ENCODE peak calls at places on chromosomes 3 and 15, in nine cellular contexts. One of them, this sample, is unnamed.
A peak's percentile ranks its signal among the peaks of the same experiment; 100 is the strongest.

GRCh38 chr3:52246728-52247454 is 1.3 kb downstream of the PPM1M start:
- DNase-seq in lung: no peak
- DNase-seq in left lung: peak; percentile 61
- DNase-seq in psoas muscle: peak; percentile 14
- DNase-seq in HFF-Myc: no peak
- DNase-seq in H7: peak; percentile 50
- DNase-seq in cardiac muscle cell: no peak
- DNase-seq in suprapubic skin: no peak
- DNase-seq in K562: no peak
- DNase-seq in this sample: no peak

GRCh38 chr15:61936528-61937195 is 123.6 kb downstream of the VPS13C start:
- DNase-seq in lung: no peak
- DNase-seq in left lung: no peak
- DNase-seq in psoas muscle: no peak
- DNase-seq in HFF-Myc: no peak
- DNase-seq in H7: no peak
- DNase-seq in cardiac muscle cell: no peak
- DNase-seq in suprapubic skin: no peak
- DNase-seq in K562: no peak
- DNase-seq in this sample: no peak

GRCh38 chr3:59970384-59970783 is 920.6 kb upstream of the CFAP20DC start:
- DNase-seq in lung: no peak
- DNase-seq in left lung: no peak
- DNase-seq in psoas muscle: no peak
- DNase-seq in HFF-Myc: no peak
- DNase-seq in H7: no peak
- DNase-seq in cardiac muscle cell: no peak
- DNase-seq in suprapubic skin: no peak
- DNase-seq in K562: no peak
- DNase-seq in this sample: no peak

GRCh38 chr3:62036726-62037125 is 336.6 kb downstream of the FEZF2 start:
- DNase-seq in lung: no peak
- DNase-seq in left lung: no peak
- DNase-seq in psoas muscle: no peak
- DNase-seq in HFF-Myc: no peak
- DNase-seq in H7: no peak
- DNase-seq in cardiac muscle cell: no peak
- DNase-seq in suprapubic skin: no peak
- DNase-seq in K562: no peak
- DNase-seq in this sample: no peak

GRCh38 chr15:85563328-85563727 is 182.9 kb downstream of the AKAP13 start:
- DNase-seq in lung: no peak
- DNase-seq in left lung: no peak
- DNase-seq in psoas muscle: no peak
- DNase-seq in HFF-Myc: no peak
- DNase-seq in H7: peak; percentile 46
- DNase-seq in cardiac muscle cell: peak; percentile 89
- DNase-seq in suprapubic skin: no peak
- DNase-seq in K562: no peak
- DNase-seq in this sample: no peak

GRCh38 chr3:137762674-137763593 is 1.2 kb upstream of the SOX14 start:
- DNase-seq in lung: no peak
- DNase-seq in left lung: no peak
- DNase-seq in psoas muscle: no peak
- DNase-seq in HFF-Myc: no peak
- DNase-seq in H7: peak; percentile 37
- DNase-seq in cardiac muscle cell: no peak
- DNase-seq in suprapubic skin: no peak
- DNase-seq in K562: no peak
- DNase-seq in this sample: no peak

GRCh38 chr15:52006702-52007340 is 12.2 kb upstream of the MAPK6 start:
- DNase-seq in lung: no peak
- DNase-seq in left lung: no peak
- DNase-seq in psoas muscle: no peak
- DNase-seq in HFF-Myc: no peak
- DNase-seq in H7: no peak
- DNase-seq in cardiac muscle cell: no peak
- DNase-seq in suprapubic skin: no peak
- DNase-seq in K562: no peak
- DNase-seq in this sample: no peak

GRCh38 chr3:33186524-33187367 is 31.9 kb downstream of the SUSD5 start:
- DNase-seq in lung: no peak
- DNase-seq in left lung: no peak
- DNase-seq in psoas muscle: no peak
- DNase-seq in HFF-Myc: no peak
- DNase-seq in H7: no peak
- DNase-seq in cardiac muscle cell: peak; percentile 6
- DNase-seq in suprapubic skin: no peak
- DNase-seq in K562: no peak
- DNase-seq in this sample: peak; percentile 29

GRCh38 chr15:39411102-39411989 is 169.5 kb upstream of the THBS1 start:
- DNase-seq in lung: no peak
- DNase-seq in left lung: no peak
- DNase-seq in psoas muscle: no peak
- DNase-seq in HFF-Myc: no peak
- DNase-seq in H7: no peak
- DNase-seq in cardiac muscle cell: peak; percentile 25
- DNase-seq in suprapubic skin: no peak
- DNase-seq in K562: no peak
- DNase-seq in this sample: no peak

GRCh38 chr15:89888214-89888804 is 5.5 kb downstream of the AP3S2 start:
- DNase-seq in lung: no peak
- DNase-seq in left lung: no peak
- DNase-seq in psoas muscle: no peak
- DNase-seq in HFF-Myc: peak; percentile 83
- DNase-seq in H7: no peak
- DNase-seq in cardiac muscle cell: peak; percentile 74
- DNase-seq in suprapubic skin: no peak
- DNase-seq in K562: no peak
- DNase-seq in this sample: peak; percentile 59

GRCh38 chr15:99536422-99537033 is 29.3 kb upstream of the MEF2A start:
- DNase-seq in lung: no peak
- DNase-seq in left lung: no peak
- DNase-seq in psoas muscle: peak; percentile 67
- DNase-seq in HFF-Myc: peak; percentile 27
- DNase-seq in H7: no peak
- DNase-seq in cardiac muscle cell: peak; percentile 50
- DNase-seq in suprapubic skin: no peak
- DNase-seq in K562: no peak
- DNase-seq in this sample: peak; percentile 9

GRCh38 chr3:385151-385550 is 188.6 kb downstream of the CHL1 start:
- DNase-seq in lung: no peak
- DNase-seq in left lung: no peak
- DNase-seq in psoas muscle: no peak
- DNase-seq in HFF-Myc: no peak
- DNase-seq in H7: no peak
- DNase-seq in cardiac muscle cell: no peak
- DNase-seq in suprapubic skin: no peak
- DNase-seq in K562: no peak
- DNase-seq in this sample: no peak

DNA sequence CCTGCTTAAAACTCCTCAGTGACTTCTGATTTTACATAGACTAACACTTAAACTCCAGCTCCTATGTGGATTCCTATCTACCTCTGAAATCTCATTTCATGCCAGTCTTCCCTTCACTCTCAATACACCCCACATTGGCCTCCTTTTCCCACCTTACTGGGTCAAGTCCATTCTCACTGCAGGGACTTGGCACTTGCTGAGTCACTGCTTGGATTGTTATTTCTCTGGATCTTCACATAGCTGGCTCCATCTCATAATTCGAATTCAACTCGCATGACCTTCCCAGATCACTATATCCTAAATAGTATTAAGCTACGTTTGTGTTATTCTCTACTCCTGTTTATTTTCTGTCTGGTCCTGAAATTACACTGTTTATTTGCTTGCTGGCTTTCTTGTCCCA is 59.6 kb upstream of the FRMD4B start:
- DNase-seq in lung: no peak
- DNase-seq in left lung: no peak
- DNase-seq in psoas muscle: no peak
- DNase-seq in HFF-Myc: no peak
- DNase-seq in H7: no peak
- DNase-seq in cardiac muscle cell: no peak
- DNase-seq in suprapubic skin: no peak
- DNase-seq in K562: no peak
- DNase-seq in this sample: no peak
- H3K4me3 ChIP-seq in lung: no peak overlapping the region
- H3K4me3 ChIP-seq in left lung: peak overlapping the region; percentile 3
- H3K4me3 ChIP-seq in psoas muscle: peak overlapping the region; percentile 47
- H3K4me3 ChIP-seq in HFF-Myc: no peak overlapping the region
- H3K4me3 ChIP-seq in H7: no peak overlapping the region
- H3K4me3 ChIP-seq in cardiac muscle cell: no peak overlapping the region
- H3K4me3 ChIP-seq in suprapubic skin: no peak overlapping the region
- H3K4me3 ChIP-seq in K562: no peak overlapping the region
- H3K4me3 ChIP-seq in this sample: no peak overlapping the region

DNA sequence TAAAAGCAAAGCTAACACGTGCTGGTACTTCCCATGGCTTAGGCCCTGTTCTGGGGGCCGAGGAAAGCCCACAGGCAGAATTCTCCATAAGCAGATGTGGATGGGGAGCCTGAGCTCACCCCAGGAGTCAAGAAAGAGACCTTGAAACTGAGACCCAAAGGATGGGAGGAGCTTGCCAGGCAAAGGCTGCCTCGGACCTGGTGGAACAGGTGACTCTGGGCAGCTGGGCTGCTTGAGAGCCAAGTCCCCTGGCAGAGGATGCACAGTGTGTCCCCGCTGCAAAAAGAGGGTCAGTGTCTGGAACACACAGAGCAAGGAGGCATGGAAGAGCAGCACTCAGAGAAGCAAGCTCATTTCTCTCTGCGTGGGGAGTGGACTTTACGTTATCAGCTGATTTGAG is 528.7 kb downstream of the GABRG3 start:
- DNase-seq in lung: no peak
- DNase-seq in left lung: no peak
- DNase-seq in psoas muscle: no peak
- DNase-seq in HFF-Myc: no peak
- DNase-seq in H7: no peak
- DNase-seq in cardiac muscle cell: no peak
- DNase-seq in suprapubic skin: no peak
- DNase-seq in K562: no peak
- DNase-seq in this sample: no peak
- H3K4me3 ChIP-seq in lung: no peak overlapping the region
- H3K4me3 ChIP-seq in left lung: no peak overlapping the region
- H3K4me3 ChIP-seq in psoas muscle: no peak overlapping the region
- H3K4me3 ChIP-seq in HFF-Myc: no peak overlapping the region
- H3K4me3 ChIP-seq in H7: no peak overlapping the region
- H3K4me3 ChIP-seq in cardiac muscle cell: no peak overlapping the region
- H3K4me3 ChIP-seq in suprapubic skin: no peak overlapping the region
- H3K4me3 ChIP-seq in K562: no peak overlapping the region
- H3K4me3 ChIP-seq in this sample: no peak overlapping the region

GRCh38 chr3:6860911-6861330 is at the start of gene GRM7:
- DNase-seq in lung: no peak
- DNase-seq in left lung: peak; percentile 32
- DNase-seq in psoas muscle: no peak
- DNase-seq in HFF-Myc: no peak
- DNase-seq in H7: peak; percentile 82
- DNase-seq in cardiac muscle cell: no peak
- DNase-seq in suprapubic skin: no peak
- DNase-seq in K562: no peak
- DNase-seq in this sample: peak; percentile 65

GRCh38 chr3:6857510-6857909 is 3.4 kb upstream of the GRM7 start:
- DNase-seq in lung: no peak
- DNase-seq in left lung: no peak
- DNase-seq in psoas muscle: no peak
- DNase-seq in HFF-Myc: no peak
- DNase-seq in H7: no peak
- DNase-seq in cardiac muscle cell: no peak
- DNase-seq in suprapubic skin: no peak
- DNase-seq in K562: no peak
- DNase-seq in this sample: no peak

GRCh38 chr3:6861989-6862879 is 1.3 kb downstream of the GRM7 start:
- DNase-seq in lung: no peak
- DNase-seq in left lung: no peak
- DNase-seq in psoas muscle: no peak
- DNase-seq in HFF-Myc: no peak
- DNase-seq in H7: peak; percentile 52
- DNase-seq in cardiac muscle cell: no peak
- DNase-seq in suprapubic skin: no peak
- DNase-seq in K562: no peak
- DNase-seq in this sample: no peak

GRCh38 chr3:6861331-6861988 is 545 bp downstream of the GRM7 start:
- DNase-seq in lung: no peak
- DNase-seq in left lung: no peak
- DNase-seq in psoas muscle: no peak
- DNase-seq in HFF-Myc: no peak
- DNase-seq in H7: peak; percentile 52
- DNase-seq in cardiac muscle cell: no peak
- DNase-seq in suprapubic skin: no peak
- DNase-seq in K562: no peak
- DNase-seq in this sample: no peak

DNA sequence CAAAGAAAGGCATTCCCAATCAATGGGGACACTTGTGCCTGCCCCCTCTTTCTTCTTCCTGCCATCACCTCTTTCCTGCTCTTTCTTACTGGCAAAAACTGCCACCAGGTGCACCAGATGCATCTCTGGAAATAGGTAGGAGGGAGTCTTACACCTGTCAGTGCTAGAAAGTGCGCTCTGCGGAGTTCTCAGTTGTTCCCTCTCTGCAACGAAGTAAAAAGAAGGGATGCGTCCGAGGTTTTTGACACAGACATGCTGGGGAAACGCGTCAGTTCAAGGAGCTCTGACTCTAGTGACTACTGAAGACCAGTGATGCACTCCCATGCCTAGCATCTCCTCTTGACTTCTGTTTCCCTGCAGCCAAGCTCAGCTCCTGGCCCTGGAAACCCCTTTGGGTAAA is 766 bp upstream of the GRM7 start:
- DNase-seq in lung: no peak
- DNase-seq in left lung: no peak
- DNase-seq in psoas muscle: no peak
- DNase-seq in HFF-Myc: no peak
- DNase-seq in H7: peak; percentile 44
- DNase-seq in cardiac muscle cell: no peak
- DNase-seq in suprapubic skin: no peak
- DNase-seq in K562: no peak
- DNase-seq in this sample: no peak
- H3K4me3 ChIP-seq in lung: no peak overlapping the region
- H3K4me3 ChIP-seq in left lung: no peak overlapping the region
- H3K4me3 ChIP-seq in psoas muscle: no peak overlapping the region
- H3K4me3 ChIP-seq in HFF-Myc: no peak overlapping the region
- H3K4me3 ChIP-seq in H7: peak overlapping the region; percentile 68
- H3K4me3 ChIP-seq in cardiac muscle cell: peak overlapping the region; percentile 42
- H3K4me3 ChIP-seq in suprapubic skin: peak overlapping the region; percentile 39
- H3K4me3 ChIP-seq in K562: no peak overlapping the region
- H3K4me3 ChIP-seq in this sample: peak overlapping the region; percentile 78

DNA sequence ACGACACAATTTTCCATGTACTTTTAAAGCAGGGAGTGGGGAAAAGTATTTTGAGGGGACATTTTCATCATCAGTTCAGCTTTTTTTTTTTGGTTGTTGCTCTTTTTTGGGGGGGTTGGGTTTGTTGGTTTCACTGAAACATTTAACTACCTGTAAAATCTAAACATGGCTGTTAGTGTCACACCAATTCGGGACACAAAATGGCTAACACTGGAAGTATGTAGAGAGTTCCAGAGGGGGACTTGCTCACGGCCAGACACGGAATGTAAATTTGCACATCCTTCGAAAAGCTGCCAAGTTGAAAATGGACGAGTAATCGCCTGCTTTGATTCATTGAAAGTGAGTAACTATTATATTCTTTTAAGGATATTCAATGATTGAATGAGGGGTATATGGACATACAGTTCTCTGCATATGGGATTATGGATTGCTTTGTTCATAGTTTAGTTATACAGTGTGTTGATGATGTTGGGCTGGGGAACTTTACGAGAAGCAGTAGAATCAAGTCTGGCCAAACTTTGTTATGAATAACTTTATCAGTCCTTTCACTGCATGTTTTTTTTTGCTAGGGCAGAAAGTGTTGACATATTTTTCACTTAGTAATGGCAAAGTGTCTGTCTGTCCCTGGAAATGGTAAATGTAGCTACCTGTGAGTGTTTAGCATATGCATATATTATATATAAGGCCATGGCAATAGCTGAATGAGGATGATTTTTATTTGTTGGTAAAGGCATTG is 31.5 kb downstream of the MBNL1 start:
- DNase-seq in lung: no peak
- DNase-seq in left lung: no peak
- DNase-seq in psoas muscle: no peak
- DNase-seq in HFF-Myc: no peak
- DNase-seq in H7: no peak
- DNase-seq in cardiac muscle cell: no peak
- DNase-seq in suprapubic skin: no peak
- DNase-seq in K562: no peak
- DNase-seq in this sample: no peak
- H3K4me3 ChIP-seq in lung: no peak overlapping the region
- H3K4me3 ChIP-seq in left lung: peak overlapping the region; percentile 29
- H3K4me3 ChIP-seq in psoas muscle: peak overlapping the region; percentile 70
- H3K4me3 ChIP-seq in HFF-Myc: peak overlapping the region; percentile 35
- H3K4me3 ChIP-seq in H7: no peak overlapping the region
- H3K4me3 ChIP-seq in cardiac muscle cell: no peak overlapping the region
- H3K4me3 ChIP-seq in suprapubic skin: peak overlapping the region; percentile 44
- H3K4me3 ChIP-seq in K562: no peak overlapping the region
- H3K4me3 ChIP-seq in this sample: peak overlapping the region; percentile 0